ENCODE peak calls at places on chromosomes 5 and 9, in eight cellular contexts. F is lung, M is heart right ventricle, Z is coronary artery, T is RWPE2, G is brain microvascular endothelial cell, A is upper lobe of right lung, E is body of pancreas. X is an unnamed sample.

GRCh38 chr9:15104826-15105420 is 194.7 kb upstream of the FREM1 start:
- DNase-seq in F (peak), Z (no peak), A (no peak), G (peak), E (peak), M (no peak), T (no peak), X (peak)

GRCh38 chr9:125985998-125986655 is 239.0 kb downstream of the PBX3 start:
- DNase-seq in A (peak), M (no peak), T (no peak), E (no peak), G (no peak), Z (peak), F (no peak), X (no peak)

GRCh38 chr9:18058564-18058963 is 415.4 kb upstream of the ADAMTSL1 start:
- DNase-seq in E (no peak), Z (no peak), T (no peak), A (no peak), F (no peak), G (no peak), M (no peak), X (peak)

GRCh38 chr5:156237361-156237760 is 89.6 kb upstream of the SGCD start:
- DNase-seq in F (no peak), E (no peak), T (no peak), Z (no peak), M (no peak), A (no peak), G (no peak), X (no peak)

GRCh38 chr5:128682669-128683068 is 144.6 kb upstream of the FBN2 start:
- DNase-seq in Z (no peak), G (no peak), F (no peak), M (no peak), E (no peak), A (no peak), T (no peak), X (no peak)

GRCh38 chr5:169408735-169409134 is 107.8 kb upstream of the SLIT3 start:
- DNase-seq in E (no peak), T (no peak), A (no peak), G (no peak), F (no peak), M (no peak), Z (no peak), X (no peak)

GRCh38 chr5:37867634-37868033 is 27.8 kb upstream of the GDNF start:
- DNase-seq in A (no peak), F (no peak), E (no peak), G (no peak), Z (no peak), T (no peak), M (no peak), X (no peak)

GRCh38 chr5:33611882-33612281 is 171.1 kb downstream of the TARS1 start:
- DNase-seq in E (no peak), Z (no peak), T (no peak), A (no peak), F (no peak), G (no peak), M (no peak), X (no peak)

GRCh38 chr9:118957585-118957984 is 411.6 kb downstream of the BRINP1 start:
- DNase-seq in M (no peak), G (no peak), T (no peak), F (no peak), A (no peak), E (no peak), Z (no peak), X (no peak)

GRCh38 chr9:112194969-112195431 is 19.9 kb upstream of the SUSD1 start:
- DNase-seq in G (no peak), A (no peak), T (no peak), F (no peak), Z (no peak), M (no peak), E (no peak), X (no peak)

GRCh38 chr5:31664566-31664965 is 25.6 kb downstream of the PDZD2 start:
- DNase-seq in M (no peak), A (no peak), E (no peak), T (no peak), Z (no peak), F (no peak), G (no peak), X (no peak)

GRCh38 chr9:132163876-132164603 is 2.2 kb downstream of the NTNG2 start:
- DNase-seq in F (no peak), T (no peak), Z (no peak), E (no peak), G (no peak), M (no peak), A (no peak), X (peak)

GRCh38 chr9:2602704-2603116 is 18.9 kb upstream of the VLDLR start:
- DNase-seq in Z (no peak), M (no peak), A (no peak), E (no peak), G (no peak), F (no peak), T (no peak), X (no peak)

GRCh38 chr9:90344013-90344412 is 298.6 kb downstream of the DIRAS2 start:
- DNase-seq in T (no peak), A (no peak), F (no peak), Z (no peak), M (no peak), E (no peak), G (peak), X (no peak)

GRCh38 chr5:95730011-95730700 is 980 bp upstream of the RHOBTB3 start:
- DNase-seq in M (no peak), G (no peak), A (no peak), E (no peak), F (no peak), T (no peak), Z (no peak), X (no peak)

GRCh38 chr9:7237473-7238243 is 479.9 kb downstream of the KDM4C start:
- DNase-seq in T (no peak), G (peak), A (no peak), F (no peak), M (no peak), E (no peak), Z (no peak), X (no peak)

GRCh38 chr9:3477236-3477834 is 48.5 kb downstream of the RFX3 start:
- DNase-seq in A (no peak), Z (no peak), E (no peak), T (no peak), G (no peak), F (no peak), M (no peak), X (no peak)

GRCh38 chr9:138007566-138008080 is 130.0 kb downstream of the CACNA1B start:
- DNase-seq in E (no peak), F (peak), M (no peak), A (peak), T (no peak), G (no peak), Z (peak), X (no peak)

GRCh38 chr9:138006576-138007233 is 129.1 kb downstream of the CACNA1B start:
- DNase-seq in F (peak), T (no peak), E (no peak), Z (no peak), M (no peak), A (peak), G (no peak), X (no peak)

GRCh38 chr9:138009016-138009415 is 131.4 kb downstream of the CACNA1B start:
- DNase-seq in G (no peak), T (no peak), Z (peak), E (no peak), M (no peak), F (no peak), A (peak), X (no peak)

GRCh38 chr9:138008081-138008841 is 130.7 kb downstream of the CACNA1B start:
- DNase-seq in F (peak), T (no peak), E (no peak), Z (peak), G (no peak), M (no peak), A (peak), X (no peak)

GRCh38 chr9:138003485-138004190 is 126.1 kb downstream of the CACNA1B start:
- DNase-seq in M (no peak), Z (no peak), A (no peak), F (no peak), E (no peak), T (no peak), G (no peak), X (no peak)
- H3K27ac ChIP-seq in M (no peak), Z (no peak), A (no peak), F (no peak), E (no peak), T (no peak), G (no peak), X (no peak)

DNA sequence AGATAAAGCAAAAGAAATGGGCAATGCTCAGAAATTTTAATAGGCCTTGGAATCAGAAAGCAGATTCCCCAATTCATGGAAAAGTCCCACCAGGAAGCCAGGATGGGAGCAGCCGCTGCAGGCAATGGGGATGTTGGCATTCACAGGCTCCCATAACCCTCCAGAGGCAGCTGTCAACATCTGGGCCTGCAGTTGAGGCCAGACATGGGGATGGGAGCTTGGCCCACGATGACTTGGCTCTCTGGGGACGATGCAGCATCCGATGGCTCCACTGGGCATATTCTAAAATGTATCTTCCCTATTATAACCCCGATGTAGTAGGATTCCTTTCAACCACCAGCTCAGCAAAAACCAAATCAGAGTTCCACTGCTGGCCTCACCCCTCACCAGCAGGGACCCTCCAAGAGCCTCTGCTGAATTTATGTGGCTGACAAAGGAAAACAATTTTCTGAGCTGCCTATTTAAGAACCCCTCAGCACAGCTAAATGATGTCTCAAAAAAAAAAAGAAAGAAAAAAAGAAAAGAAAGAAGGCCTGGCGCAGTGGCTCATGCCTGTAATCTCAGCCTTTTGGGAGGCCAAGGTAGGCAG is 7.1 kb downstream of the SPRY4 start:
- DNase-seq in G (no peak), M (peak), T (no peak), F (no peak), A (no peak), Z (no peak), E (no peak), X (no peak)
- H3K27ac ChIP-seq in G (no peak), M (no peak), T (no peak), F (no peak), A (peak), Z (peak), E (no peak), X (no peak)

DNA sequence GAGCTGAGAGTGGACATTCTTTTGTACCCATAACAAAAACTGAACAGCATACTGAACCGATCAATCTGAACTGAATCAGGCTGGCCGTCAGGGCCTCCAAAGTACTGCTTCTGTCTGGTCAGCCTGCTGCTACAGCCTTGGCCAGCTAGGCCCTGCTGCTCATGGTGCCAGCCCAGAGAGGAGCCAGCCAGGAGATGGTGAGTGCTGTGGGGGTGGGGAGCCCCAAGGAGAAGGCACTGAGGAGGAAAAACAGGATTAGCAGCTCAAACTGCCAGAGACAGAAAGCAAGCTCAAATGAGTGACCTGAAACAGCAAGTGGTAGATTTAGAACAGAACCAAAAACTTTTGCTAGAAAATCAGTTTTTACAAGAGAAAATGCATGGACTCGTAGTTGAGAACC is 23.9 kb downstream of the SRP19 start:
- DNase-seq in T (no peak), A (no peak), G (no peak), E (peak), F (no peak), M (peak), Z (no peak), X (peak)
- H3K27ac ChIP-seq in T (no peak), A (no peak), G (no peak), E (no peak), F (no peak), M (no peak), Z (no peak), X (peak)

GRCh38 chr9:19804431-19804830 is 15.6 kb upstream of the SLC24A2 start:
- DNase-seq in A (no peak), M (no peak), F (no peak), E (no peak), G (no peak), T (no peak), Z (no peak), X (no peak)
- H3K27ac ChIP-seq in A (no peak), M (no peak), F (no peak), E (no peak), G (no peak), T (no peak), Z (no peak), X (no peak)

GRCh38 chr9:127502706-127503378 is 51.5 kb downstream of the LRSAM1 start:
- DNase-seq in G (no peak), M (no peak), T (no peak), F (no peak), Z (no peak), E (no peak), A (peak), X (no peak)

GRCh38 chr9:127503379-127503921 is 52.1 kb downstream of the LRSAM1 start:
- DNase-seq in E (no peak), Z (no peak), T (no peak), A (no peak), G (no peak), F (no peak), M (no peak), X (no peak)

GRCh38 chr9:127504887-127505251 is 53.6 kb downstream of the LRSAM1 start:
- DNase-seq in A (peak), E (peak), M (no peak), G (no peak), T (no peak), Z (no peak), F (no peak), X (no peak)

GRCh38 chr9:127505396-127506116 is 54.2 kb downstream of the LRSAM1 start:
- DNase-seq in Z (no peak), A (peak), M (no peak), E (no peak), T (no peak), G (peak), F (no peak), X (no peak)

GRCh38 chr9:127503947-127504886 is 52.9 kb downstream of the LRSAM1 start:
- DNase-seq in M (peak), E (peak), G (peak), Z (no peak), T (no peak), A (peak), F (peak), X (peak)
- H3K27ac ChIP-seq in M (no peak), E (no peak), G (no peak), Z (no peak), T (peak), A (no peak), F (no peak), X (peak)

GRCh38 chr9:136305822-136306690 is 2.2 kb upstream of the CCDC187 start:
- DNase-seq in A (no peak), E (no peak), T (no peak), G (no peak), M (no peak), F (no peak), Z (no peak), X (no peak)
- H3K27ac ChIP-seq in A (no peak), E (no peak), T (no peak), G (no peak), M (no peak), F (no peak), Z (no peak), X (no peak)

GRCh38 chr5:142671801-142672200 is 14.1 kb downstream of the FGF1 start:
- DNase-seq in A (no peak), T (no peak), Z (no peak), M (no peak), F (no peak), G (peak), E (no peak), X (no peak)
- H3K27ac ChIP-seq in A (no peak), T (peak), Z (no peak), M (no peak), F (no peak), G (no peak), E (no peak), X (no peak)